ENCODE peak calls at places on chromosomes 11 and 22, in six cellular contexts. P is H9, F is IMR-90, H is neuronal stem cell, W is H1, J is trophoblast cell. E is an unnamed sample. For H3K9me3, the result is how much of the 10 kb centered on the place peaks cover.

GRCh38 chr11:75565221-75565814 is 3.3 kb downstream of the SERPINH1 start:
- DNase-seq in P (peak), F (peak), H (no peak), W (no peak), J (peak), E (peak)

GRCh38 chr22:42625416-42625815 is 10.7 kb upstream of the POLDIP3 start:
- DNase-seq in P (no peak), F (no peak), H (no peak), W (no peak), J (no peak), E (no peak)

GRCh38 chr11:20158597-20159257 is 1.5 kb downstream of the DBX1 start:
- DNase-seq in P (peak), F (peak), H (peak), W (peak), J (peak), E (peak)

GRCh38 chr11:134272381-134273316 is 3.5 kb upstream of the GLB1L3 start:
- DNase-seq in P (peak), F (peak), H (no peak), W (peak), J (peak), E (peak)

GRCh38 chr11:120221115-120221752 is 10.4 kb downstream of the OAF start:
- DNase-seq in P (no peak), F (no peak), H (no peak), W (no peak), J (no peak), E (no peak)

GRCh38 chr11:10044618-10045017 is 249.4 kb downstream of the SBF2 start:
- DNase-seq in P (peak), F (no peak), H (no peak), W (no peak), J (no peak), E (no peak)

GRCh38 chr11:118214210-118214914 is 10.4 kb downstream of the JAML start:
- DNase-seq in P (no peak), F (no peak), H (no peak), W (no peak), J (peak), E (no peak)

GRCh38 chr22:18976197-18976751 is 40.2 kb upstream of the PRODH start:
- DNase-seq in P (no peak), F (no peak), H (no peak), W (no peak), J (no peak), E (no peak)

GRCh38 chr22:40509401-40510134 is 127.0 kb downstream of the MRTFA start:
- DNase-seq in P (no peak), F (peak), H (no peak), W (no peak), J (peak), E (peak)

GRCh38 chr11:102267602-102268001 is 49.7 kb upstream of the BIRC3 start:
- DNase-seq in P (no peak), F (peak), H (no peak), W (no peak), J (peak), E (peak)

GRCh38 chr11:33630936-33631748 is 69.5 kb downstream of the C11orf91 start:
- DNase-seq in P (no peak), F (no peak), H (no peak), W (no peak), J (peak), E (no peak)

GRCh38 chr11:30585892-30586250 is 282 bp downstream of the MPPED2 start:
- DNase-seq in P (peak), F (no peak), H (no peak), W (no peak), J (no peak), E (no peak)

GRCh38 chr11:44324222-44324621 is 14.3 kb upstream of the ALX4 start:
- DNase-seq in P (no peak), F (no peak), H (no peak), W (no peak), J (no peak), E (no peak)

GRCh38 chr11:14347494-14347893 is 11.5 kb downstream of the RRAS2 start:
- DNase-seq in P (no peak), F (no peak), H (no peak), W (no peak), J (no peak), E (no peak)

GRCh38 chr22:50146440-50147228 is 23.9 kb upstream of the PANX2 start:
- DNase-seq in P (no peak), F (peak), H (no peak), W (no peak), J (peak), E (no peak)

GRCh38 chr11:90635886-90636285 is 413.0 kb upstream of the CHORDC1 start:
- DNase-seq in P (no peak), F (no peak), H (no peak), W (no peak), J (no peak), E (no peak)

GRCh38 chr22:37634505-37635002 is 4.9 kb upstream of the SH3BP1 start:
- DNase-seq in P (no peak), F (no peak), H (no peak), W (peak), J (no peak), E (no peak)

GRCh38 chr11:126797801-126798200 is 202.8 kb downstream of the KIRREL3 start:
- DNase-seq in P (no peak), F (no peak), H (no peak), W (no peak), J (no peak), E (no peak)

GRCh38 chr22:45200862-45201511 is 37.3 kb downstream of the NUP50 start:
- DNase-seq in P (peak), F (peak), H (no peak), W (peak), J (peak), E (peak)

GRCh38 chr22:37485006-37485713 is 1.0 kb downstream of the MFNG start:
- DNase-seq in P (no peak), F (no peak), H (no peak), W (no peak), J (no peak), E (no peak)

GRCh38 chr11:118046051-118046963 is 30.6 kb upstream of the TMPRSS4 start:
- DNase-seq in P (no peak), F (no peak), H (no peak), W (no peak), J (no peak), E (no peak)

GRCh38 chr22:39520874-39521857 is 804 bp downstream of the ATF4 start:
- DNase-seq in P (no peak), F (peak), H (no peak), W (peak), J (peak), E (peak)

GRCh38 chr11:120055646-120056045 is 82.3 kb downstream of the TRIM29 start:
- DNase-seq in P (peak), F (no peak), H (peak), W (no peak), J (peak), E (no peak)

GRCh38 chr11:59216654-59217640 is 4.2 kb upstream of the MPEG1 start:
- DNase-seq in P (no peak), F (peak), H (no peak), W (no peak), J (peak), E (no peak)

GRCh38 chr11:8384199-8384821 is 120.6 kb upstream of the LMO1 start:
- DNase-seq in P (peak), F (no peak), H (no peak), W (no peak), J (peak), E (peak)

GRCh38 chr11:76918941-76919386 is 58.2 kb downstream of the ACER3 start:
- DNase-seq in P (no peak), F (peak), H (peak), W (no peak), J (peak), E (peak)

GRCh38 chr11:73652046-73652730 is 5.8 kb downstream of the PLEKHB1 start:
- DNase-seq in P (no peak), F (no peak), H (peak), W (peak), J (no peak), E (no peak)

GRCh38 chr22:20159088-20159487 is 8.2 kb upstream of the CCDC188 start:
- DNase-seq in P (peak), F (no peak), H (no peak), W (peak), J (no peak), E (no peak)

GRCh38 chr11:73539506-73540084 is 58.3 kb downstream of the FAM168A start:
- DNase-seq in P (no peak), F (no peak), H (no peak), W (no peak), J (no peak), E (no peak)

GRCh38 chr11:66466225-66467033 is at the start of gene PELI3:
- DNase-seq in P (peak), F (peak), H (peak), W (peak), J (peak), E (peak)

GRCh38 chr11:64933213-64933934 is 2.3 kb downstream of the GPHA2 start:
- DNase-seq in P (no peak), F (no peak), H (no peak), W (no peak), J (no peak), E (no peak)

GRCh38 chr11:110093407-110094297 is 460 bp downstream of the ZC3H12C start:
- DNase-seq in P (peak), F (peak), H (peak), W (peak), J (peak), E (peak)
- H3K23ac ChIP-seq in P (no peak), F (peak), H (peak), W (no peak), J (no peak), E (no peak)

DNA sequence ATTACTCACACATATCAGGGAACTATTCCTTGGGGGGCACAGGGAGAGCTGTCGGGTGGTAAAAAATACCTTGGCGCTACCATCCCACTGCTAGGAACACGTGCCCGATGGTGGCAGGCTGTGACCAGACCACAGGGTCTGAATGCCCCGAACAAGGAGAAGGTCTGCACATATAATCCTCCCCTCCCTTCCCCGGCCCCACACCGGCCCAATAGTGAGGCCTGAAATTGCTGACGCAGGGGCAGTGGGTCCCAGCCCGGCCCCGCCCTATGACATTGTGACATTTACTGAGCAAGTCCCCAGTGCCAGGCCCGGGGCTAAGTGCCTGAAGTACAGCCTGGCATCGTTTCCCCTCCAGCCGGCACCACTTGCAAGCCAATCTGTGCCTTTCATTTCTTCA is 19.5 kb downstream of the MN1 start:
- DNase-seq in P (no peak), F (no peak), H (no peak), W (no peak), J (no peak), E (no peak)
- H3K4me2 ChIP-seq in P (no peak), F (no peak), H (no peak), W (no peak), J (no peak), E (no peak)

GRCh38 chr11:125797641-125798040 is 9.7 kb downstream of the PATE3 start:
- DNase-seq in P (peak), F (no peak), H (no peak), W (peak), J (no peak), E (no peak)
- H3K9me3 ChIP-seq in P (under half), F (under half), H (under half), W (under half), J (under half), E (half or more)

GRCh38 chr22:48309115-48309705 is 1518.5 kb downstream of the BRD1 start:
- DNase-seq in P (no peak), F (no peak), H (no peak), W (no peak), J (no peak), E (no peak)
- H3K23ac ChIP-seq in P (no peak), F (no peak), H (peak), W (no peak), J (no peak), E (no peak)

DNA sequence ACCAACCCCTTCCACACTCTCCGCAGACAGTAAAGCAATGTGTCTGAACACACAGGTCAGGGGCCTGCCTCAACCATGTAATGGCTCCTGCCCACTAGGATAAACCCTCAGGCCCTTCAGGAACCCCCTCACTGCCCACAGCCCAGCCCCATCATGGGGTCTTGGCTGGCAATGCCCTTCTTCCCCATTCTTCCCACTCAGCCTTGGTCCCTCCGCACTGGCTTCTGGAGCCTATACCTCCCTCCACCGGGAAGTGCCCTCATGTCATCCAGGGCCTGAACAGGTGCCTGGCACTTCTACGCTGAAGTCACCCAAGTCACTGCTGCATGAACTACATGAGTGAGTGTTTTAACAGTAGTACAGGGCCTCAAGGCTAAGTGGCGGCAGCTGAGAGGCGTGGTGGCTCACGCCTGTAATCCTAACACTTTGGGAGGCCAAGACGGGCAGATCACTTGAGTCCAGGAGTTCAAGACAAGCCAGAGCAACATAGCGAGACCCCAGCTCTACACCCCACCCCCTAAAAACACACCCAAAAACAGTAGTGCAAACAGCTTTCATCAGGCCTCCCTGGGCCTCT is 74.8 kb upstream of the PITPNB start:
- DNase-seq in P (no peak), F (no peak), H (no peak), W (no peak), J (no peak), E (no peak)
- H3K4me2 ChIP-seq in P (no peak), F (no peak), H (no peak), W (no peak), J (no peak), E (no peak)

GRCh38 chr22:47304854-47305253 is 542.4 kb downstream of the TBC1D22A start:
- DNase-seq in P (no peak), F (no peak), H (no peak), W (no peak), J (no peak), E (no peak)

GRCh38 chr22:47308886-47309285 is 546.4 kb downstream of the TBC1D22A start:
- DNase-seq in P (no peak), F (no peak), H (no peak), W (no peak), J (no peak), E (no peak)

GRCh38 chr22:47309476-47309875 is 547.0 kb downstream of the TBC1D22A start:
- DNase-seq in P (no peak), F (no peak), H (no peak), W (no peak), J (no peak), E (no peak)

GRCh38 chr22:47307812-47308211 is 545.4 kb downstream of the TBC1D22A start:
- DNase-seq in P (no peak), F (peak), H (no peak), W (no peak), J (no peak), E (no peak)

DNA sequence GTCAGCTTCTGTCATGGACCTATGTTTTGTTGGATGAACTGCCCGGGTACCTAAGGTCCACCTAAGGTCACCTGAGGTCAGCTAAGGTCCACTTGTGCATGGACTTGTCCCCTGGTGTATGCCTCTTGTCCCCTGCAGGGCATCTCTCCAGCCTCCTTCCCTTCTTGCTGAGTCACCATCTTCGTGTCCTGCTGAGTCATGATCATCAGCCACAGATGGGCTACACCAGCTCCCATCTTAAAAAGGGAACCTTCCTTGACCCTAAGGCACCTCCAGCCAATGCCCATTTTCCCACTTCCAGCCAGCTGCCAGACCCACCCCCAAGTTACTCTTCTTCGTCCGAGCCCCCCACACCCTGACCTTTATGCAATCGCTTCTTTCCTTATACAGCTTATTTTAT is 544.9 kb downstream of the TBC1D22A start:
- DNase-seq in P (no peak), F (peak), H (no peak), W (no peak), J (no peak), E (no peak)
- H3K9me3 ChIP-seq in P (half or more), F (under half), H (under half), W (half or more), J (under half), E (under half)

GRCh38 chr11:71127806-71128205 is 124.6 kb downstream of the SHANK2 start:
- DNase-seq in P (no peak), F (no peak), H (no peak), W (no peak), J (no peak), E (no peak)
- H3K23ac ChIP-seq in P (no peak), F (no peak), H (no peak), W (no peak), J (no peak), E (no peak)

GRCh38 chr22:48675828-48676145 is 1151.9 kb downstream of the BRD1 start:
- DNase-seq in P (no peak), F (no peak), H (no peak), W (no peak), J (no peak), E (no peak)
- H3K4me2 ChIP-seq in P (no peak), F (no peak), H (no peak), W (no peak), J (no peak), E (no peak)

DNA sequence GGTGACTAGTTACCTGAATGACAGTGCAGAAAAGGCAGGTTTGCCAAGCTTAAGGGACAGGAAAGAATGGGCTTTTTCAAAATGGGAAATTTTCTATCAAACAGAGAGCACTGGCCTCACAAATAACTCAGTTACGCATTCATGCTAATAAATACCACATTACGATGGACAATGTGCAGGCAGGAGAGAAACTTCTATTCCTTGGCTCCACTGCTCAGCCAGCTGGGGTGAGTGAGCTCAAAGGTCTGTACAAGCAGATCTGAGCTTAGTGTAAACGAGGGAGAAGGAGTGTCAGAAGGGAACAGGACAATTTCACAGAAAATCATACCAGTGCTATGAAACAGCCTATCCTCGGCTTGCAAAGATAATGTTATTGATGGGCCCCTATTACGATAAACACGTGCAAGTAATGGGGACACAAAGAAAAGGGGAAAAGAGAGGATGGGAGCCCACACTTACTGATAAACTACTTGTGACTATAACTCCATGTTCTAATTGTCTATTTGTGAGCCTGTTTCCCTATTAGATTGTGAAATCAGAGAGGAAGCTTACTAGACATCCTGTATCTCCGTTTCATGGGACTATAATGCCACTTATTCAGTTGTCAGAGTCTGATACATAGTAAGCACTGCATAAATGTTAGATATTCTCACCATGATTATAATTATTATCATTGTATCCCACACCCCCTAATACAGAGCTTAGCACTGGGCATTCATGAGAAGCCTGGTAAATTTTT is 46.3 kb downstream of the AMOTL1 start:
- DNase-seq in P (no peak), F (no peak), H (no peak), W (no peak), J (no peak), E (no peak)
- H3K9me3 ChIP-seq in P (under half), F (under half), H (under half), W (under half), J (under half), E (under half)

DNA sequence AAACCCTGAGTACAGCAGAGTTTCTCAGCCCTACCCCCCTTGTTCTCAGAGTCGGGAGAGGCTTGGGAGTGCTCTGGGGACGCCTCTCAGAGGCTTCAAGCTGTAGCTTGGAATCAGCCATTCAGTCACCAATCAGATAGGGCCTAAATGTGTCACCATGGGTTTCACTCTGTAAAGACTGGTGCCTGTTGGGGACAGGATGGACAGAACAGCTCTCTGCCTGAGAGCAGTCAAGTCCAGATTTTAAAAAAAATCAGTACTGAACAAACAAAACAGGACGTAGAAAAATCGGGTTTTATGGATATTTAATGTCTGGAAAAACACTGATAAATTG is 1.3 kb downstream of the FADD start:
- DNase-seq in P (no peak), F (no peak), H (no peak), W (no peak), J (no peak), E (no peak)
- H3K23ac ChIP-seq in P (no peak), F (peak), H (no peak), W (no peak), J (no peak), E (no peak)

E was measured in mesenchymal stem cell.